ENCODE peak calls at places on chromosomes 12 and 14, in five cellular contexts. T is neuronal stem cell, I is IMR-90, R is mesendoderm, N is trophoblast cell. S is an unnamed sample.

GRCh38 chr12:21831671-21832357 is 57.3 kb upstream of the KCNJ8 start:
- DNase-seq in T (no peak), I (peak), R (no peak), N (peak), S (no peak)

GRCh38 chr14:51517116-51517515 is 134.6 kb upstream of the FRMD6 start:
- DNase-seq in T (no peak), I (no peak), R (no peak), N (no peak), S (no peak)

GRCh38 chr12:54926246-54926645 is 58.3 kb downstream of the TESPA1 start:
- DNase-seq in T (no peak), I (no peak), R (peak), N (no peak), S (peak)

GRCh38 chr14:105087308-105087962 is 22.2 kb upstream of the GPR132 start:
- DNase-seq in T (no peak), I (peak), R (peak), N (peak), S (peak)

GRCh38 chr14:68234101-68234905 is 414.7 kb downstream of the RAD51B start:
- DNase-seq in T (no peak), I (peak), R (no peak), N (no peak), S (no peak)

GRCh38 chr12:66403746-66404145 is 101.5 kb downstream of the HELB start:
- DNase-seq in T (no peak), I (no peak), R (no peak), N (peak), S (no peak)

GRCh38 chr12:70443274-70443673 is 77.2 kb downstream of the KCNMB4 start:
- DNase-seq in T (no peak), I (no peak), R (no peak), N (no peak), S (no peak)

GRCh38 chr12:2027379-2027778 is 23.1 kb upstream of the DCP1B start:
- DNase-seq in T (no peak), I (peak), R (no peak), N (no peak), S (no peak)

GRCh38 chr12:120225852-120226640 is 25.1 kb upstream of the RPLP0 start:
- DNase-seq in T (no peak), I (no peak), R (no peak), N (no peak), S (no peak)

GRCh38 chr14:68927956-68928675 is 51.0 kb downstream of the ACTN1 start:
- DNase-seq in T (no peak), I (no peak), R (no peak), N (no peak), S (no peak)

GRCh38 chr12:106152334-106152733 is 13.6 kb upstream of the NUAK1 start:
- DNase-seq in T (no peak), I (no peak), R (no peak), N (no peak), S (no peak)

GRCh38 chr12:97760601-97761000 is 298.0 kb downstream of the RMST start:
- DNase-seq in T (no peak), I (no peak), R (no peak), N (no peak), S (no peak)
- H2AK5ac ChIP-seq in T (no peak), I (no peak), R (no peak), N (no peak), S (no peak)

DNA sequence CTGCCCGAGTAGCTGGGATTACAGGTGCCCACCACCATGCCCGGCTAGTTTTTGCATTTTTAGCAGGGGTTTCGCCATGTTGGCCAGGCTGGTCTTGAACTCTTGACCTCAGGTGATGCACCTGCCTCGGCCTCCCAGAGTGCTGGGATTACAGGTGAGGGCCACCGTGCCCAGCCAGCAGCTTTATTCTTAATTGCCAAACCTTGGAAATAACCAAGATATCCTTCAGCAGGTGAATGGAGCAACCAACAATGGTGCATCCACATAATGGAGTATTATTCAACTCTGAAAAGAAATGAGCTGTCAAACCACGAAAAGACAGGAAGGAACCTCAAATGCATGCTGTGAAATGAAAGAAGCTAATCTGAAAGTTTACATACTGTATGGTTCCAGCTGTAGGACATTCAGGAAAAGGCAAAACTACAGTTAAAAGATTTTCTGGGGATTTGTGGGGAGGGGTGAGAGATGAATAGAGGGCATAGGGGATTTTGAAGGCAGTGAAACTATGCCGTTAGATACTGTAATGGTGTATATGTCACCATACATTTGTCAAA is 118.8 kb upstream of the CCND2 start:
- DNase-seq in T (no peak), I (no peak), R (no peak), N (no peak), S (no peak)
- H2BK120ac ChIP-seq in T (no peak), I (no peak), R (no peak), N (no peak), S (no peak)

GRCh38 chr12:94187351-94187750 is 39.0 kb downstream of the PLXNC1 start:
- DNase-seq in T (no peak), I (no peak), R (no peak), N (no peak), S (no peak)
- H3K27ac ChIP-seq in T (peak), I (no peak), R (no peak), N (no peak), S (no peak)

DNA sequence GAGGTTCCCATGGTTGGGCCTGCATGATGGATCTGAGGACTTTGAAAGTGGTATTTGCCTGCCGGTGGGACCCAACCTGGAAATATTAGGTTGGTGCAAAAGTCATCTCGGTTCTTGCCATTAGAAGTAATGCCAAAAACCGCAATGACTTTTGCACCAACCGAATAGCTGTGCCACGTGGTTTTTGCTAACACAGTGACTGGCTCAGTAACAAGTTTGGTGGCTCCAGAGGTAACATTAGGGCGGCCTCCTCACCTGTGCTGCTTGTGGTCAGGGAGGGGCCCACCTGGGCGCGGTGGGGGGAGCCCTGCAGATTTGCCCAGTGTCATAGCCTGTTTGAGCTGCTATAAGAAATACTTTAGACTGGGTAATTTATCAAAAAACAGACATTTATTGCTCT is 1.8 kb downstream of the BDKRB2 start:
- DNase-seq in T (no peak), I (no peak), R (no peak), N (peak), S (no peak)
- H2AK5ac ChIP-seq in T (peak), I (peak), R (no peak), N (no peak), S (no peak)

DNA sequence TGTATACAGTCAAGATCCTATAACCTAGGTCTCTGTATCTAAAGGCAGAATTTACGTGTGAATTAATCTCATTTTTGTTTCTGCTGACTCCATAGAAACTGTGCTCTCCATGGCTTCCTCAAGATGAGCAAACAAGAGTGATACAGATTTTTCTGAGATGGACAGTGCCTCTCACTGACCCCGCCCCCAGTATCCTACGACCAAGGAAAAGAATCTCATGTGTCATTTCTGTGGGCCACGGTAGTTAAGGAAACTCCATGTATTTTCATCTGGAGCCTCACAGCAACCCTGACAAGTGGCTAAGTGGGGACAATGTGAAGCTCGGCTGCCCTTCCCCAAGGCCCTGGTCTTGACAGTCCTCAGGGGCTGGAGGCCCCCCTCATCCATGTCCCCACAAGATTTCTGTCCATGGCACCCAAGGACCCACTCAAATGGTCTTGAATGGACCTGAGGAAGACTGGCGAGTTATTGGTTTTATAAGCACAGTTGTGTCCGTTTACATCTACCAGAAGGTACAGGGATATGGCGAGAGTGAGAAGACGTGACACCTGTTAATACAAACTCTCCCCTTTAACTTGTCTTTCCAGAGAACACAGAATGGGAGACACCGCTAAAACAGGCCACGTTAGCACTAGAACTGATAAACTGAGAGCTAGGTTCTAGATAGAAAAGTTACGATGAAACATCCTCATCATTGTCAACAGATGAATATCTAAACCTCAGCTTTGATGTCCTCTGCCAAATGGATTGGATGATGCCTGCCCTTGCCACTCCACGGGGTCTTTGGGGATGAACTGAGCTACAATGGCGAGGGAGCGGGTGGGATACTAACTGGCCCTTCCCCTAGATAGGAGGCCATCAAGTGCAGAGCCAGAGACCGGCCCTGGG is 108.4 kb upstream of the EGLN3 start:
- DNase-seq in T (no peak), I (no peak), R (no peak), N (peak), S (no peak)
- H2BK120ac ChIP-seq in T (peak), I (no peak), R (no peak), N (peak), S (no peak)

DNA sequence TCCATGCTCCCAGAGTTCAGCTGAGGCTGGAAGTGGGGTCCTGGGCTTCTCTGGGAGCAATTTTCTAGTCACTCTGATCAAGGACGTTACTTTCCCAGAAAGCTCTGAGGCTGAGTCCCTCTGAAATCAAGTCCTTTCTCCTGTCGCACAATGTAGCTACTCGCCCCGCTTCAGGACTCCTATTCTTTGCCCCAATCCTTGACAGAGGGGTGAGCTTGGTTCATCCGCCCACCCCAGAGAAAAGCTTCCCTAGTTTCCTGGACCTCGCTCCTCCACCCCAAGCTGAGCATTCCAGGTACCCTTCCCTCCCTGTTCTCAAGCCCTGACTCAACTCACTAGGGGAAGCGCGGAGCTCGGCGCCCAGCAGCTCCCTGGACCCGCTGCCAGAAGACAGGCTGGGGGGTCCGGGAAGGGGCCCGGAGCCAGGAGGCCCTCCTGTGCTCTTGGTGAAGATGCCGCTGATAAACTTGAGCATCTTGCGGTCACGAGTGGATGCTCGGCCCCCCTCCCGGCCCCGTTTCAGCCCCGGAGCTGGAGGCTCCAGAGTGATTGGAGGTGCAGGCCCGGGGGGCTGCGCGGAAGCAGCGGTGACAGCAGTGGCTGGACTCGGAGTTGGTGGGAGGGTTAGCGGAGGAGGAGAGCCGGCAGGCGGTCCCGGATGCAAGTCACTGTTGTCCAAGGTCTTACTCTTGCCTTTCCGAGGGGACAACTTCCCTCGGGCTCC is 1.6 kb downstream of the AGAP2 start:
- DNase-seq in T (no peak), I (no peak), R (no peak), N (no peak), S (peak)
- H3K27ac ChIP-seq in T (no peak), I (no peak), R (no peak), N (no peak), S (no peak)

GRCh38 chr14:73785336-73785833 is 66.2 kb upstream of the PTGR2 start:
- DNase-seq in T (peak), I (peak), R (peak), N (peak), S (peak)
- H2AK5ac ChIP-seq in T (no peak), I (peak), R (no peak), N (peak), S (no peak)